ENCODE peak calls at places on chromosomes 2 and 18, in five cellular contexts. D is tibial artery, R is esophagus muscularis mucosa, J is adrenal gland, C is aorta. Q is an unnamed sample. For H3K36me3 and H3K4me1, the result is how much of the 10 kb centered on the place peaks cover.

GRCh38 chr2:21602789-21603188 is 479.0 kb downstream of the TDRD15 start:
- DNase-seq in D (no peak), R (no peak), C (no peak), J (no peak), Q (no peak)

GRCh38 chr2:141820893-141821292 is 309.9 kb downstream of the LRP1B start:
- DNase-seq in D (no peak), J (no peak), C (no peak), R (no peak), Q (no peak)

GRCh38 chr2:223459328-223459939 is 142.7 kb downstream of the SCG2 start:
- DNase-seq in R (no peak), J (no peak), C (no peak), D (no peak), Q (peak)

GRCh38 chr2:12119841-12120240 is 373.4 kb downstream of the LPIN1 start:
- DNase-seq in D (no peak), R (no peak), C (no peak), J (no peak), Q (no peak)

GRCh38 chr2:24643051-24643450 is 150.1 kb downstream of the PTRHD1 start:
- DNase-seq in D (no peak), C (no peak), R (no peak), J (no peak), Q (peak)

GRCh38 chr2:47235127-47235526 is 80.0 kb upstream of the STPG4 start:
- DNase-seq in D (no peak), C (no peak), J (no peak), R (no peak), Q (no peak)

GRCh38 chr2:217142649-217143266 is 282.9 kb upstream of the TNP1 start:
- DNase-seq in J (no peak), D (no peak), C (no peak), R (peak), Q (no peak)

GRCh38 chr2:31528823-31529222 is 51.9 kb downstream of the SRD5A2 start:
- DNase-seq in D (no peak), J (no peak), R (no peak), C (no peak), Q (no peak)

GRCh38 chr2:168348076-168348475 is 100.7 kb upstream of the STK39 start:
- DNase-seq in R (no peak), D (no peak), C (no peak), J (no peak), Q (peak)

GRCh38 chr2:134866498-134867099 is 28.2 kb downstream of the ACMSD start:
- DNase-seq in J (no peak), D (no peak), C (no peak), R (no peak), Q (no peak)

GRCh38 chr2:172311921-172312345 is 115.5 kb upstream of the ITGA6 start:
- DNase-seq in D (peak), J (no peak), R (no peak), C (no peak), Q (peak)

GRCh38 chr18:68449292-68449691 is 265.6 kb downstream of the TMX3 start:
- DNase-seq in R (no peak), D (no peak), C (no peak), J (no peak), Q (peak)

GRCh38 chr2:146207417-146207816 is 1637.4 kb upstream of the ACVR2A start:
- DNase-seq in C (no peak), J (no peak), D (no peak), R (no peak), Q (no peak)

GRCh38 chr2:127472268-127472667 is 54.0 kb downstream of the IWS1 start:
- DNase-seq in J (no peak), C (no peak), D (no peak), R (no peak), Q (no peak)

GRCh38 chr2:127469051-127469450 is 50.8 kb downstream of the PROC start:
- DNase-seq in D (no peak), R (no peak), C (no peak), J (no peak), Q (no peak)

GRCh38 chr2:127471286-127471983 is 53.2 kb downstream of the PROC start:
- DNase-seq in J (no peak), R (no peak), C (no peak), D (no peak), Q (no peak)

GRCh38 chr2:127465258-127465657 is 47.0 kb downstream of the PROC start:
- DNase-seq in D (no peak), R (no peak), J (no peak), C (no peak), Q (no peak)

GRCh38 chr2:127469974-127470373 is 51.7 kb downstream of the PROC start:
- DNase-seq in J (no peak), C (no peak), D (no peak), R (no peak), Q (no peak)
- H3K36me3 ChIP-seq in J (under half), C (under half), D (under half), R (under half), Q (under half)

GRCh38 chr2:101116348-101116747 is 34.8 kb downstream of the TBC1D8 start:
- DNase-seq in J (no peak), R (no peak), C (no peak), D (no peak), Q (no peak)
- H3K4me1 ChIP-seq in J (half or more), R (half or more), C (under half), D (under half), Q (under half)

GRCh38 chr2:229490167-229490566 is 219.1 kb upstream of the PID1 start:
- DNase-seq in D (no peak), J (no peak), C (no peak), R (no peak), Q (no peak)
- H3K27ac ChIP-seq in D (no peak), J (no peak), C (no peak), R (no peak), Q (no peak)

DNA sequence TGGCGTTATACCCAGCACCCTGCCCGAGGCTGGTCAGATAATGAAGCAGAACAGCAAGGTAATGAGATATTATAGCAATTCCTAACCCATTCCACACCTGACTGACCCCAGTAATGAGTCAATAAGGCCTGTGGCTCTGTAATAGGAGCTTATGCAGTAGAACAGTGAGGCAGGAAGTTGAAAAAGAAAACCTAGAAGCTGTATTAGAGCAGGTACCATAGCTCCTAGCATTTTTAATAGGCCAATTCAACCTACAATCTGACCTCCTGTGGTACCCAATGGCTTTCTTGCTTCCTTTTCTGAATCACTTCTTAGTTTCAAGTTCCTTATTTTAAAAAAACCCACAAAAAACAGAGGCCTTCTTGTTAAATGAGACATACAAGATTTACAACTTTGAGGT is 43.6 kb upstream of the MAP2 start:
- DNase-seq in R (no peak), C (no peak), J (no peak), D (no peak), Q (no peak)
- H3K36me3 ChIP-seq in R (under half), C (under half), J (under half), D (under half), Q (under half)

DNA sequence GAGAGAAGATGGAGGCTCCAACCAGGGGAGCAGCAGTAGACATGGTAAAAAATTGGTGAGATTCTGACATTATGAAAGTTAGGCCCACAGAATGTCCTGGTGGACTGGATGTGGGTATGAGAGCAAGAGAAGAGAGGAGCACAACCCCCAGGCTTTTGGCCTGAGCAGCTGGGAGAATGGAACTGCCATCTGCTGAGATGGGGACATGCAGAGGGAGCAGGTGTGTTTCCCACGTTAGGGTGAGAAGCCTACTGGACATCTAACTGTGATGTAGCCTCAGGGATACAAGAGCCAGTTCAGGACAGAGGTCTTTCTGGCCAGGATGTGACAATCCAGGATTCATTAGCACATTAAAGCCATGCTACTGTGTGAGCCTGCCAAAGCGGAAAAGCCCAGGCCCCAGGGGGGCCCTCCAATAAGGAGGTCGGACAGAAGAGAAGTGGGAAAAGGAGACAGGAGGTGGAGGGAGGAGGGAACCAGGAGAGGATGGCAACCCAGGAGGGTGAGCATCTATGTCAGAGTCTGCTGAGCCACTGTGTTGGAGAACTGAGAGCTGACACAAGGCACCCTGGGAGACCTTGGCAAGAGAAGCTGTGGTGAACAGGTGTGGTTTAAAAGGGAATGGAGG is 10.6 kb downstream of the CYB5A start:
- DNase-seq in R (peak), C (no peak), J (no peak), D (no peak), Q (no peak)
- H3K4me1 ChIP-seq in R (half or more), C (under half), J (under half), D (under half), Q (under half)

GRCh38 chr18:476368-476767 is 24.1 kb downstream of the COLEC12 start:
- DNase-seq in J (no peak), D (no peak), R (no peak), C (no peak), Q (no peak)
- H3K27ac ChIP-seq in J (no peak), D (no peak), R (peak), C (no peak), Q (peak)